ENCODE peak calls at places on chromosomes 3 and 15, in five cellular contexts. One of them, this sample, is unnamed.
A peak's percentile ranks its signal among the peaks of the same experiment; 100 is the strongest.

GRCh38 chr3:12473503-12473902 is 10.8 kb upstream of the TSEN2 start:
- DNase-seq in Calu3: no peak
- DNase-seq in GM10248: no peak
- DNase-seq in RWPE1: no peak
- DNase-seq in GM13976: no peak
- DNase-seq in this sample: no peak

GRCh38 chr15:95086543-95087252 is 855.3 kb downstream of the MCTP2 start:
- DNase-seq in Calu3: peak; percentile 27
- DNase-seq in GM10248: no peak
- DNase-seq in RWPE1: peak; percentile 20
- DNase-seq in GM13976: no peak
- DNase-seq in this sample: no peak

GRCh38 chr3:14810070-14810732 is 8.6 kb upstream of the FGD5 start:
- DNase-seq in Calu3: peak; percentile 7
- DNase-seq in GM10248: no peak
- DNase-seq in RWPE1: no peak
- DNase-seq in GM13976: no peak
- DNase-seq in this sample: no peak

GRCh38 chr15:94229591-94230365 is 1.6 kb upstream of the MCTP2 start:
- DNase-seq in Calu3: no peak
- DNase-seq in GM10248: peak; percentile 45
- DNase-seq in RWPE1: peak; percentile 56
- DNase-seq in GM13976: peak; percentile 40
- DNase-seq in this sample: peak; percentile 70

GRCh38 chr15:36251450-36251849 is 328.0 kb upstream of the CDIN1 start:
- DNase-seq in Calu3: no peak
- DNase-seq in GM10248: no peak
- DNase-seq in RWPE1: no peak
- DNase-seq in GM13976: no peak
- DNase-seq in this sample: no peak

GRCh38 chr15:71811752-71812735 is 1.7 kb downstream of the NR2E3 start:
- DNase-seq in Calu3: no peak
- DNase-seq in GM10248: no peak
- DNase-seq in RWPE1: no peak
- DNase-seq in GM13976: peak; percentile 24
- DNase-seq in this sample: no peak

GRCh38 chr3:194138098-194138474 is 2.1 kb downstream of the HES1 start:
- DNase-seq in Calu3: no peak
- DNase-seq in GM10248: no peak
- DNase-seq in RWPE1: no peak
- DNase-seq in GM13976: no peak
- DNase-seq in this sample: no peak

GRCh38 chr15:77033729-77034619 is 36.9 kb downstream of the TSPAN3 start:
- DNase-seq in Calu3: no peak
- DNase-seq in GM10248: no peak
- DNase-seq in RWPE1: no peak
- DNase-seq in GM13976: peak; percentile 24
- DNase-seq in this sample: peak; percentile 11

GRCh38 chr15:35168464-35168863 is 83.4 kb upstream of the NANOGP8 start:
- DNase-seq in Calu3: peak; percentile 0
- DNase-seq in GM10248: no peak
- DNase-seq in RWPE1: peak; percentile 26
- DNase-seq in GM13976: no peak
- DNase-seq in this sample: no peak

GRCh38 chr3:20648294-20648693 is 462.3 kb upstream of the SGO1 start:
- DNase-seq in Calu3: peak; percentile 6
- DNase-seq in GM10248: no peak
- DNase-seq in RWPE1: peak; percentile 8
- DNase-seq in GM13976: no peak
- DNase-seq in this sample: no peak

GRCh38 chr3:134904796-134905646 is 110.0 kb downstream of the EPHB1 start:
- DNase-seq in Calu3: no peak
- DNase-seq in GM10248: no peak
- DNase-seq in RWPE1: no peak
- DNase-seq in GM13976: no peak
- DNase-seq in this sample: no peak

GRCh38 chr3:184008161-184008560 is 9.5 kb downstream of the ABCC5 start:
- DNase-seq in Calu3: no peak
- DNase-seq in GM10248: no peak
- DNase-seq in RWPE1: no peak
- DNase-seq in GM13976: no peak
- DNase-seq in this sample: no peak

GRCh38 chr3:169295126-169295525 is 368.4 kb downstream of the MECOM start:
- DNase-seq in Calu3: peak; percentile 51
- DNase-seq in GM10248: no peak
- DNase-seq in RWPE1: peak; percentile 12
- DNase-seq in GM13976: no peak
- DNase-seq in this sample: no peak
- TF ChIP-seq CTCF in Calu3: peak; percentile 72
- TF ChIP-seq CTCF in GM10248: peak; percentile 18
- TF ChIP-seq CTCF in RWPE1: peak; percentile 35
- TF ChIP-seq CTCF in GM13976: no peak
- TF ChIP-seq CTCF in this sample: no peak

DNA sequence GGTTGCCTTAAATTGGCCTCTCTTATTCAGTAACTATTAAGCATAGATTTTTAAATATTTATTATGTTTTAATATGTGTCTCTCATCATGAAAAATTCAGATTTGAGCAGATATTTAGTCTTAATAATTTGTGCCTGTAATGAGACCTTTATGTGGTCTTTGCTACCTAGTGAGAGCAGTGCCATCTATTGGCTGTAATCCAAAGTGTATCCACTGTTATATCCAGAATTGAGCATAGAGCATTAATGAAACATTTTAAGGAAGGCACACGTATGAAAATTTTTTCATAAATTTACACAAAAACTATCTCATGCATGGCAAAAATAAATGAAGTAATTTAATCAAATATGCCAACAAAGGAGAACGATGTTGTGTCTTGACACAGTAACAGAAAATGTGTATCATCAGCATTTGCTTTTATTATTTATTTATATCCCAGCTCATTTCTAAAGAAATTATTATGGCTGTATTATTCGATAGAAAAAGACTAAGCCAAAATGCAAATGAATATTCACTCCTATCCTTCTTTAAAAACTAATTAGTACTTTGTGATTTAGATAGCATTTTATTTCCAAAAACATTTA is 203.5 kb downstream of the RSRC1 start:
- DNase-seq in Calu3: peak; percentile 29
- DNase-seq in GM10248: peak; percentile 27
- DNase-seq in RWPE1: peak; percentile 40
- DNase-seq in GM13976: no peak
- DNase-seq in this sample: peak; percentile 32
- TF ChIP-seq CTCF in Calu3: peak; percentile 42
- TF ChIP-seq CTCF in GM10248: peak; percentile 61
- TF ChIP-seq CTCF in RWPE1: peak; percentile 37
- TF ChIP-seq CTCF in GM13976: peak; percentile 41
- TF ChIP-seq CTCF in this sample: peak; percentile 53

DNA sequence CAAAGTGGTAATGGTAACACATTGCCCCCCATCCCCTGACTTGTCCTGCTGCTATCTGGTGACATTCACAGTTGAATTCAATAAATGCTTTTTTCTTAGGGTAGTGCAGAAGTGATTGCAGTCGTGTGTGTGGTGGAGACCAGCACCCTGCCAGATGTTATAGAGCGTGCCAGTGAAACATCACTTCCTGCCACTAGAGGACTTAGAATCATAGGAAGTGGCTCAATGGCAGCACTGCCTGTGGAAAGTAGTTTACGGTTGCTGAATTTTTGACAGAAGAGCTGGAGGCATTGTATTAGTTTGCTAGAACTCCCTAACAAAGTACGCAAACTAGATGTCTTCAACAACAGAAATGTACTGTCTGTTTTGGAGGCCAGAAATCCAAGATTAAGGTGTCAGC is 37.4 kb upstream of the P2RY12 start:
- DNase-seq in Calu3: no peak
- DNase-seq in GM10248: no peak
- DNase-seq in RWPE1: no peak
- DNase-seq in GM13976: no peak
- DNase-seq in this sample: no peak
- TF ChIP-seq CTCF in Calu3: no peak
- TF ChIP-seq CTCF in GM10248: no peak
- TF ChIP-seq CTCF in RWPE1: no peak
- TF ChIP-seq CTCF in GM13976: no peak
- TF ChIP-seq CTCF in this sample: no peak

GRCh38 chr3:171514466-171514865 is 54.3 kb upstream of the TNIK start:
- DNase-seq in Calu3: no peak
- DNase-seq in GM10248: no peak
- DNase-seq in RWPE1: no peak
- DNase-seq in GM13976: no peak
- DNase-seq in this sample: no peak
- TF ChIP-seq CTCF in Calu3: peak; percentile 28
- TF ChIP-seq CTCF in GM10248: no peak
- TF ChIP-seq CTCF in RWPE1: no peak
- TF ChIP-seq CTCF in GM13976: no peak
- TF ChIP-seq CTCF in this sample: no peak

GRCh38 chr3:71958533-71958932 is 173.6 kb upstream of the PROK2 start:
- DNase-seq in Calu3: no peak
- DNase-seq in GM10248: no peak
- DNase-seq in RWPE1: no peak
- DNase-seq in GM13976: no peak
- DNase-seq in this sample: no peak

GRCh38 chr3:71962561-71963240 is 177.8 kb upstream of the PROK2 start:
- DNase-seq in Calu3: no peak
- DNase-seq in GM10248: no peak
- DNase-seq in RWPE1: peak; percentile 15
- DNase-seq in GM13976: no peak
- DNase-seq in this sample: no peak

GRCh38 chr3:71964170-71964569 is 179.2 kb upstream of the PROK2 start:
- DNase-seq in Calu3: no peak
- DNase-seq in GM10248: no peak
- DNase-seq in RWPE1: no peak
- DNase-seq in GM13976: no peak
- DNase-seq in this sample: no peak

GRCh38 chr3:71961891-71962290 is 176.9 kb upstream of the PROK2 start:
- DNase-seq in Calu3: no peak
- DNase-seq in GM10248: no peak
- DNase-seq in RWPE1: no peak
- DNase-seq in GM13976: no peak
- DNase-seq in this sample: no peak

GRCh38 chr3:71961378-71961777 is 176.4 kb upstream of the PROK2 start:
- DNase-seq in Calu3: no peak
- DNase-seq in GM10248: no peak
- DNase-seq in RWPE1: no peak
- DNase-seq in GM13976: no peak
- DNase-seq in this sample: no peak
- TF ChIP-seq CTCF in Calu3: no peak
- TF ChIP-seq CTCF in GM10248: no peak
- TF ChIP-seq CTCF in RWPE1: no peak
- TF ChIP-seq CTCF in GM13976: no peak
- TF ChIP-seq CTCF in this sample: no peak

GRCh38 chr3:170437696-170438407 is 19.2 kb downstream of the CLDN11 start:
- DNase-seq in Calu3: peak; percentile 56
- DNase-seq in GM10248: no peak
- DNase-seq in RWPE1: no peak
- DNase-seq in GM13976: no peak
- DNase-seq in this sample: no peak
- TF ChIP-seq CTCF in Calu3: peak; percentile 32
- TF ChIP-seq CTCF in GM10248: no peak
- TF ChIP-seq CTCF in RWPE1: no peak
- TF ChIP-seq CTCF in GM13976: no peak
- TF ChIP-seq CTCF in this sample: no peak

GRCh38 chr3:182413682-182414081 is 379.6 kb upstream of the ATP11B start:
- DNase-seq in Calu3: no peak
- DNase-seq in GM10248: no peak
- DNase-seq in RWPE1: no peak
- DNase-seq in GM13976: no peak
- DNase-seq in this sample: no peak

GRCh38 chr3:182405752-182406151 is 387.6 kb upstream of the ATP11B start:
- DNase-seq in Calu3: no peak
- DNase-seq in GM10248: no peak
- DNase-seq in RWPE1: no peak
- DNase-seq in GM13976: no peak
- DNase-seq in this sample: no peak

GRCh38 chr3:182413061-182413460 is 380.2 kb upstream of the ATP11B start:
- DNase-seq in Calu3: no peak
- DNase-seq in GM10248: no peak
- DNase-seq in RWPE1: no peak
- DNase-seq in GM13976: no peak
- DNase-seq in this sample: no peak

GRCh38 chr3:182412066-182412465 is 381.2 kb upstream of the ATP11B start:
- DNase-seq in Calu3: peak; percentile 15
- DNase-seq in GM10248: no peak
- DNase-seq in RWPE1: peak; percentile 59
- DNase-seq in GM13976: no peak
- DNase-seq in this sample: no peak

GRCh38 chr3:182410051-182410450 is 383.3 kb upstream of the ATP11B start:
- DNase-seq in Calu3: no peak
- DNase-seq in GM10248: no peak
- DNase-seq in RWPE1: no peak
- DNase-seq in GM13976: no peak
- DNase-seq in this sample: no peak
- TF ChIP-seq CTCF in Calu3: no peak
- TF ChIP-seq CTCF in GM10248: no peak
- TF ChIP-seq CTCF in RWPE1: no peak
- TF ChIP-seq CTCF in GM13976: no peak
- TF ChIP-seq CTCF in this sample: no peak

DNA sequence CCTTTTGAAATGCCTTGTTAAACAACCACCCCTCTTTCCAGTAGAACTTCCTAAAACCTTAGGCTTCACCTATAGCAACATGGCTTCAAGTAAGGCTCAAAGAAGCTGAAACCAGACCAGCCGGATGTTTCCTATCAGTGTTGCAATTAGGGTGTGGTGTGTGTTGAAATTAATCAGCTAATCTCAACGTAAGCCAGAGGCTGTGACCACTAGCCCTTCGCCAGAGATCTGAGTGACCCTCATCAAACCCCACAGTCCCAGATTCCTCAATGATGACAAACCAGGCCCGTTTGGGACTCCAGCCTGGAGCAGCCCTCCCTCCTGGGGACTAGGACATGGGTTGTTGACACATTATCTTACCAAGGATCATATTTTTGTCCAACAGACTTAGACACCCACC is 27.3 kb downstream of the CYP11A1 start:
- DNase-seq in Calu3: peak; percentile 44
- DNase-seq in GM10248: no peak
- DNase-seq in RWPE1: peak; percentile 55
- DNase-seq in GM13976: no peak
- DNase-seq in this sample: no peak
- TF ChIP-seq CTCF in Calu3: no peak
- TF ChIP-seq CTCF in GM10248: no peak
- TF ChIP-seq CTCF in RWPE1: no peak
- TF ChIP-seq CTCF in GM13976: no peak
- TF ChIP-seq CTCF in this sample: no peak

This sample was measured in GM20000.